ENCODE peak calls at places on chromosomes 3 and 15, in four cellular contexts. M is K562, W is HepG2, A is GM12878. S is an unnamed sample.

GRCh38 chr3:143484851-143485512 is 363.3 kb downstream of the SLC9A9 start:
- DNase-seq in M (peak), W (no peak), A (no peak), S (no peak)

GRCh38 chr3:29083607-29084120 is 197.2 kb upstream of the RBMS3 start:
- DNase-seq in A (no peak), W (no peak), M (no peak), S (no peak)

GRCh38 chr3:57179580-57180410 is 14.6 kb upstream of the IL17RD start:
- DNase-seq in M (no peak), A (no peak), W (peak), S (no peak)

GRCh38 chr15:101399431-101399830 is 90.1 kb downstream of the PCSK6 start:
- DNase-seq in W (no peak), M (no peak), A (no peak), S (no peak)

GRCh38 chr3:16377196-16377595 is 112.2 kb downstream of the OXNAD1 start:
- DNase-seq in M (no peak), W (no peak), A (peak), S (no peak)

GRCh38 chr15:85515212-85515611 is 134.8 kb downstream of the AKAP13 start:
- DNase-seq in A (no peak), M (no peak), W (peak), S (no peak)

GRCh38 chr15:33083232-33084006 is 111.1 kb downstream of the FMN1 start:
- DNase-seq in W (no peak), M (no peak), A (no peak), S (peak)

GRCh38 chr3:194985031-194985578 is 285.9 kb downstream of the XXYLT1 start:
- DNase-seq in W (peak), M (no peak), A (no peak), S (peak)

GRCh38 chr15:64624242-64624641 is 151.1 kb downstream of the RBPMS2 start:
- DNase-seq in A (no peak), W (no peak), M (no peak), S (no peak)

GRCh38 chr15:89971592-89971997 is 29.5 kb upstream of the ZNF710 start:
- DNase-seq in W (peak), M (peak), A (peak), S (peak)

GRCh38 chr15:39770748-39771689 is 11.6 kb downstream of the FSIP1 start:
- DNase-seq in A (no peak), M (no peak), W (no peak), S (no peak)

GRCh38 chr3:133996251-133996661 is 33.5 kb downstream of the SLCO2A1 start:
- DNase-seq in M (no peak), A (no peak), W (no peak), S (no peak)

GRCh38 chr15:50114381-50114780 is 4.7 kb downstream of the ATP8B4 start:
- DNase-seq in A (no peak), M (no peak), W (no peak), S (no peak)

GRCh38 chr3:71580636-71581215 is 2.8 kb downstream of the FOXP1 start:
- DNase-seq in W (no peak), A (no peak), M (no peak), S (no peak)

GRCh38 chr3:14418259-14418658 is 15.9 kb downstream of the SLC6A6 start:
- DNase-seq in W (no peak), A (no peak), M (no peak), S (no peak)

GRCh38 chr3:14950274-14950673 is 2.9 kb downstream of the NR2C2 start:
- DNase-seq in M (no peak), A (no peak), W (no peak), S (no peak)

GRCh38 chr3:97264180-97264579 is 449.8 kb downstream of the EPHA6 start:
- DNase-seq in M (no peak), A (no peak), W (no peak), S (no peak)

GRCh38 chr15:52483712-52484111 is 45.0 kb downstream of the MYO5A start:
- DNase-seq in A (no peak), W (no peak), M (no peak), S (no peak)

GRCh38 chr3:148021400-148021799 is 612.2 kb downstream of the ZIC1 start:
- DNase-seq in W (no peak), A (no peak), M (no peak), S (no peak)

GRCh38 chr15:74134387-74135027 is 4.1 kb downstream of the ISLR2 start:
- DNase-seq in W (no peak), A (no peak), M (no peak), S (peak)

GRCh38 chr3:160941885-160942494 is 163.2 kb downstream of the B3GALNT1 start:
- DNase-seq in W (peak), A (peak), M (peak), S (peak)

GRCh38 chr3:134057006-134057832 is 27.5 kb upstream of the SLCO2A1 start:
- DNase-seq in W (no peak), M (no peak), A (no peak), S (no peak)

DNA sequence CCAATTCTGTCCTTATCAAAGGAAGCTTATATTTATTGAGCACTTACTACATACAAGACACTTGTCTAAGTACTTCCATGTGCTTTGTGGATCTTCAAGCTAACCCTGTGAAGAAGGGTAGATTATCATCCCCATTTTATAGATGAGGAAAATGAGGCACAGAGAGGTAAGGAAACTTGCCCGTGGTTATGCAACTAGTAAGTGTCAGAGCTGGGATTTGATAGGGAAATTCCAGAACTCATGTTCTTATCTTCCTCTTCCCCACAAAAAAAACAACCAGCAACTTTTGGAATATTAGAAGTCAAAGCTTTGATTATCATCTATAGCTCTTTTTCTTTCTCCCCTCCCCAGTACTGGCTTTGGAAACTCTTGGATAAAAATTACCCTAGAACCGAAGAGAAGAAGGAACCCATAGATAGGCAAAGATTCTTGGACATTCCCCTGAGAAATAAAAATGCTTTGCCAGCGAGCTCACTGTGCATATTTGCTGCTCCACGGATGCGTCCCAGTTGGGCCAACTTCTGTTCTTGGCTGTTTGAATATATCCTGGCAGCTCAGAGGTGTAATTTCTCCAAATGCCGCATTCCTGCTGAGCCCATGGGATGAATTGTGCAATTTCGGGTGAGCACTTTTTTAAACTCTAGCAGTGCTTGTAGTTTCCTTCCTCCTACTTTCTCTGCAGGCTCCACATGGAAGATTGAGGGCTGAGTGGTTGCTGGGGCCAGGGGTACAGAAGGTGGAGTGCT is 591.5 kb upstream of the CFAP20DC start:
- DNase-seq in W (no peak), A (no peak), M (no peak), S (no peak)
- TF ChIP-seq NR2C2 in W (no peak), A (no peak), M (no peak), S (no peak)

DNA sequence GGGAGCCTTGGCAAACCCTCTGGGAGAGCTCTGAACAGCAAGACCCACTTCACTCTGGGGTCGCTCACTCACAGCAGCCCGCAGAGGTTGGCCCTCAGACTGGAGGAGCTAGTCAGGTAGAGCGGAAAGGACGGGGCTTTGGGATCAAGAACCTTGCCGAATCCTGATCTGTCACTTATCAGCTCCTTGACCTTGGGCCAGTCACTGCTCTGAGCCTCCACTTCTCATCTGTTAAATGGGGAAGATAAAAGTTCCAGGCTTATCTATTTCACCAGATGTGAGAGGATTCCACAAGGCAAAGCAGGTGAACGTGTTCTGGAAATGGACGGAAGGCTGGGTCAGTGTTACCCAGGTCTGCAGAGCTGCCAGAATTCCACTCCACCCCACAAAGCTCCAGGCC is 29.4 kb downstream of the SEMA5B start:
- DNase-seq in W (no peak), M (no peak), A (no peak), S (no peak)
- TF ChIP-seq MAX in W (no peak), M (no peak), A (no peak), S (no peak)

DNA sequence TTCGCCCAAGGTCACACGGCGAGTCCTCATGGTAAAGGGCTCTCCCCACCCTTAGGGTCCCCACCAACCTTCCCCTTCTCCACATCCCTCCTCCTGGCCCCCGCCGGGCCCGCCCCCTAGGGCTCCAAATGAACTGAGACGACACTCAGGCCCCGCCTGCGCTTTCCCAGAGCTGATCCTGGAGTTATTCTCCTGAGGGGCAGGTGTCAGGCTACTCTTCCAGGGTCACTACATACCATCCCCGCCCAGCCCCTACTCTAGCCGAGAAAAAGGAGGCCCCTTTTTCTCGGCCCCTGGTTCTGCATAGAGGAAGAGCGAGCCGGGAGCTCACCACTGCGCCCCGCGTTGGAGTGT is 283 bp downstream of the USP4 start:
- DNase-seq in M (peak), W (peak), A (no peak), S (peak)
- TF ChIP-seq NR2C2 in M (no peak), W (no peak), A (no peak), S (no peak)

DNA sequence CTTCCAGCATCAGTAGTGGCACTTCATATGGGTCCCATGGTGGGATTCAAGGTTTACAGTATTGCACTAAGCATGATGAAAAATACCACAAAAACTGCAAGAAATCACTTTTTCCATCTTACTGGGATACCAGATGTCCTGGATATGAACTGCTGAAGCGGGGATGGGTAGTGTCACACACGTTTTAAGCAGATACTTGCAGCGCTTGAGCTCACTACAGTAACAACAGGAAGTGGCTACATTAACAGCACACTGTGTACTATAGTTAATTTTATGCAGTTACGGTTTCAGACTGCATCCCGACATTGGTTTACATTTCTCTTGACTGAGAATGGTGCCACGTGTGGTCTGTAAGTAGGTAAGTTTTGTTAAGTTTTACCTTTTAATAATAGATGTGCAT is 3.5 kb upstream of the ISG20 start:
- DNase-seq in M (no peak), W (no peak), A (no peak), S (no peak)
- TF ChIP-seq MAX in M (no peak), W (no peak), A (no peak), S (no peak)

DNA sequence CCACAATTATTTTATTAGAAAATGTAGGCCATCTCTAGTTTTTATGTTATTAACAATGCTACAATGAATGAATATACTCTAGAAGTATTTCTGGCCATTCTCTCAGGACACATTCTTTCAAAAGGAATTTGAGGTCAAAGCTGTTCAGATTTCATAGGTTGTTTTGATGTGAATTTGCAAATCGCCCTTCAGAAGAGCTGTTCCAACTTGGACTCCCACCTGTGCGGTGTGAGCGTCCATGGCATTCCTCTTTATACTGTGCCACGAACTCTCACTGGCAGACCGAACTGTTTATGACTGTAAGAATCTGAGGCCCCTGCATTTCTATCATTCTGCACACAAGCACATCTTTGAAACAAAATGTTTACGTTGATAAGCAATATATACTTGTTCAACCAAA is 18.6 kb upstream of the SLC24A5 start:
- DNase-seq in A (no peak), M (no peak), W (no peak), S (no peak)
- TF ChIP-seq NR2C2 in A (no peak), M (no peak), W (no peak), S (no peak)

GRCh38 chr15:45253330-45253729 is 1.3 kb downstream of the SLC28A2 start:
- DNase-seq in M (peak), W (no peak), A (no peak), S (peak)

GRCh38 chr15:45251888-45252287 is at the start of gene SLC28A2:
- DNase-seq in A (no peak), W (no peak), M (peak), S (no peak)

GRCh38 chr15:45249125-45249780 is 2.8 kb upstream of the SLC28A2 start:
- DNase-seq in W (no peak), A (no peak), M (no peak), S (no peak)

GRCh38 chr15:45254405-45255293 is 2.6 kb downstream of the SLC28A2 start:
- DNase-seq in W (no peak), A (no peak), M (no peak), S (no peak)
- TF ChIP-seq MAX in W (no peak), A (no peak), M (no peak), S (no peak)

S was measured in WTC11.